ENCODE peak calls at places on chromosomes 3 and 15, in ten cellular contexts. L is M059J; D is AML-193; O is COR-L47; K is T follicular helper cell; J is lower leg skin; Z is fibroblast of the aortic adventitia; M is MCF 10A; Y is posterior vena cava; C is stimulated activated naive B cell treated with anti-CD40 and anti-IgM and Interleukin-4, amounts not matched to agents 10 μg/mL and 1 μg/mL and 100 μg/mL, for 72 hours. F is an unnamed sample.

GRCh38 chr3:113212155-113212844 is 943 bp downstream of the BOC start:
- DNase-seq in L (peak; percentile 47), D (no peak), O (no peak), K (no peak), J (peak; percentile 88), Z (peak; percentile 46), M (no peak), Y (peak; percentile 85), C (no peak), F (no peak)

GRCh38 chr3:122996038-122996580 is 31.5 kb downstream of the SEMA5B start:
- DNase-seq in L (no peak), D (no peak), O (no peak), K (no peak), J (peak; percentile 88), Z (no peak), M (no peak), Y (no peak), C (no peak), F (no peak)

GRCh38 chr15:90214553-90215205 is 13.5 kb downstream of the SEMA4B start:
- DNase-seq in L (no peak), D (peak; percentile 12), O (no peak), K (no peak), J (no peak), Z (no peak), M (no peak), Y (no peak), C (peak; percentile 26), F (no peak)

GRCh38 chr3:57691411-57692133 is 1.3 kb downstream of the DENND6A start:
- DNase-seq in L (no peak), D (no peak), O (no peak), K (no peak), J (no peak), Z (peak; percentile 38), M (no peak), Y (no peak), C (no peak), F (no peak)

GRCh38 chr15:68528891-68529290 is 49.9 kb upstream of the CORO2B start:
- DNase-seq in L (peak; percentile 85), D (no peak), O (no peak), K (no peak), J (no peak), Z (peak; percentile 60), M (no peak), Y (no peak), C (no peak), F (no peak)

GRCh38 chr15:79653533-79653932 is 221.4 kb downstream of the MINAR1 start:
- DNase-seq in L (peak; percentile 31), D (no peak), O (no peak), K (no peak), J (no peak), Z (no peak), M (no peak), Y (no peak), C (no peak), F (no peak)

GRCh38 chr15:85704021-85704420 is 90.7 kb downstream of the KLHL25 start:
- DNase-seq in L (no peak), D (no peak), O (no peak), K (no peak), J (no peak), Z (peak; percentile 38), M (no peak), Y (no peak), C (no peak), F (no peak)

GRCh38 chr3:107525101-107525953 is 2.6 kb downstream of the BBX start:
- DNase-seq in L (peak; percentile 54), D (peak; percentile 56), O (peak; percentile 15), K (peak; percentile 7), J (peak; percentile 89), Z (peak; percentile 25), M (peak; percentile 39), Y (peak; percentile 85), C (peak; percentile 20), F (no peak)

GRCh38 chr15:66477011-66477410 is 20.6 kb downstream of the SNAPC5 start:
- DNase-seq in L (no peak), D (no peak), O (no peak), K (no peak), J (peak; percentile 74), Z (no peak), M (no peak), Y (no peak), C (no peak), F (no peak)

GRCh38 chr3:88031543-88032148 is 27.2 kb downstream of the CGGBP1 start:
- DNase-seq in L (peak; percentile 47), D (peak; percentile 53), O (no peak), K (no peak), J (no peak), Z (peak; percentile 46), M (peak; percentile 41), Y (no peak), C (no peak), F (peak; percentile 6)

GRCh38 chr3:59212128-59212764 is 162.4 kb upstream of the CFAP20DC start:
- DNase-seq in L (peak; percentile 64), D (peak; percentile 75), O (peak; percentile 4), K (no peak), J (no peak), Z (peak; percentile 78), M (peak; percentile 50), Y (no peak), C (no peak), F (peak; percentile 29)

F was measured in NCI-H460.